ENCODE peak calls at places on chromosomes 12 and 14, in eight cellular contexts. K is HTR-8/SVneo; G is A549; I is M059J; U is hypothalamus; E is mesendoderm; X is foreskin fibroblast; J is stimulated activated CD4-positive, alpha-beta T cell treated with anti-CD3 and anti-CD28 coated beads, Interleukin-1b, Interleukin-23, amount 100 ng/mL, for 1 hour. W is an unnamed sample.

GRCh38 chr12:77060136-77060882 is 5.1 kb downstream of the E2F7 start:
- DNase-seq in G (no peak), J (no peak), U (no peak), X (no peak), E (no peak), I (no peak), K (no peak), W (no peak)

GRCh38 chr12:121005346-121005815 is 10.9 kb downstream of the C12orf43 start:
- DNase-seq in X (peak; percentile 16), G (no peak), I (peak; percentile 45), K (peak; percentile 26), E (peak; percentile 83), U (no peak), J (no peak), W (peak; percentile 60)

GRCh38 chr14:35965425-35965824 is 139.3 kb downstream of the BRMS1L start:
- DNase-seq in K (no peak), G (no peak), J (no peak), E (peak; percentile 25), U (no peak), I (no peak), X (no peak), W (no peak)

GRCh38 chr12:124385219-124385969 is 90.5 kb downstream of the RFLNA start:
- DNase-seq in G (no peak), X (peak; percentile 60), E (peak; percentile 86), I (peak; percentile 95), K (peak; percentile 87), J (no peak), U (no peak), W (peak; percentile 88)

GRCh38 chr12:11573880-11574279 is 75.6 kb upstream of the ETV6 start:
- DNase-seq in E (no peak), J (no peak), K (no peak), X (no peak), G (no peak), U (no peak), I (no peak), W (no peak)

GRCh38 chr12:92550234-92550633 is 152.6 kb upstream of the PLEKHG7 start:
- DNase-seq in J (no peak), I (no peak), U (no peak), E (no peak), X (no peak), G (no peak), K (no peak), W (no peak)

GRCh38 chr12:124930576-124930975 is 16.1 kb upstream of the UBC start:
- DNase-seq in E (no peak), K (no peak), J (no peak), U (no peak), I (no peak), X (no peak), G (no peak), W (no peak)

GRCh38 chr12:130357729-130358330 is 20.1 kb downstream of the PIWIL1 start:
- DNase-seq in J (no peak), E (no peak), K (no peak), G (no peak), X (no peak), U (no peak), I (no peak), W (no peak)

GRCh38 chr12:91493308-91493707 is 310.7 kb upstream of the DCN start:
- DNase-seq in K (no peak), U (no peak), E (no peak), J (no peak), I (peak; percentile 32), G (no peak), X (peak; percentile 33), W (no peak)

GRCh38 chr14:87993485-87993809 is 465 bp upstream of the GALC start:
- DNase-seq in U (no peak), G (no peak), X (no peak), K (no peak), E (no peak), I (no peak), J (no peak), W (no peak)

GRCh38 chr12:69028941-69029729 is 96.2 kb upstream of the CPM start:
- DNase-seq in U (no peak), X (no peak), J (no peak), I (peak; percentile 50), G (no peak), K (no peak), E (no peak), W (no peak)

GRCh38 chr14:102606296-102606695 is 13.8 kb downstream of the RCOR1 start:
- DNase-seq in U (no peak), X (no peak), I (no peak), J (no peak), K (no peak), G (no peak), E (no peak), W (no peak)

GRCh38 chr12:63041601-63042000 is 106.7 kb upstream of the PPM1H start:
- DNase-seq in U (no peak), E (no peak), K (no peak), X (no peak), I (no peak), G (no peak), J (no peak), W (no peak)

GRCh38 chr14:95008445-95009217 is 148.7 kb downstream of the DICER1 start:
- DNase-seq in J (no peak), G (no peak), X (no peak), E (no peak), I (no peak), U (no peak), K (no peak), W (no peak)

GRCh38 chr12:55694651-55695050 is 13.1 kb downstream of the ITGA7 start:
- DNase-seq in E (no peak), G (no peak), I (no peak), K (no peak), U (no peak), X (no peak), J (no peak), W (no peak)

GRCh38 chr12:11553871-11554533 is 95.5 kb upstream of the ETV6 start:
- DNase-seq in I (peak; percentile 68), X (peak; percentile 38), J (no peak), G (peak; percentile 83), K (peak; percentile 65), U (peak; percentile 22), E (peak; percentile 84), W (peak; percentile 54)

GRCh38 chr14:63787995-63788946 is 60.4 kb upstream of the SGPP1 start:
- DNase-seq in J (no peak), U (no peak), X (no peak), I (no peak), K (no peak), E (no peak), G (no peak), W (no peak)

GRCh38 chr14:99270491-99271287 is 1.3 kb downstream of the BCL11B start:
- DNase-seq in K (no peak), I (no peak), X (no peak), J (no peak), G (no peak), E (peak; percentile 80), U (no peak), W (no peak)

GRCh38 chr14:105328678-105329390 is 14.3 kb downstream of the PACS2 start:
- DNase-seq in X (no peak), E (no peak), G (no peak), U (no peak), K (no peak), J (no peak), I (no peak), W (no peak)

GRCh38 chr12:15928345-15928744 is 17.2 kb downstream of the DERA start:
- DNase-seq in E (peak; percentile 68), I (peak; percentile 90), X (peak; percentile 88), G (no peak), U (no peak), K (peak; percentile 27), J (no peak), W (no peak)

GRCh38 chr12:77679701-77680100 is 151.0 kb upstream of the NAV3 start:
- DNase-seq in X (no peak), J (no peak), E (no peak), U (no peak), I (peak; percentile 78), G (no peak), K (no peak), W (no peak)

GRCh38 chr14:76770521-76771431 is 9.5 kb downstream of the VASH1 start:
- DNase-seq in K (no peak), G (no peak), E (no peak), I (no peak), J (no peak), U (no peak), X (no peak), W (no peak)

GRCh38 chr12:115443351-115443938 is 759.5 kb upstream of the TBX3 start:
- DNase-seq in X (no peak), J (no peak), E (no peak), I (no peak), K (no peak), G (no peak), U (no peak), W (peak; percentile 50)

GRCh38 chr12:52878507-52879393 is 26.1 kb downstream of the KRT8 start:
- DNase-seq in G (no peak), U (no peak), E (no peak), X (no peak), I (no peak), K (no peak), J (no peak), W (no peak)

GRCh38 chr12:34121360-34121759 is 99.1 kb downstream of the ALG10 start:
- DNase-seq in J (no peak), G (no peak), U (no peak), X (no peak), K (no peak), E (no peak), I (no peak), W (no peak)

GRCh38 chr14:99625476-99625875 is 19.5 kb upstream of the HHIPL1 start:
- DNase-seq in G (no peak), E (no peak), U (no peak), I (no peak), X (no peak), J (no peak), K (no peak), W (no peak)

GRCh38 chr12:124188561-124189405 is 106.1 kb upstream of the RFLNA start:
- DNase-seq in X (no peak), E (peak; percentile 78), U (no peak), I (peak; percentile 71), G (no peak), J (no peak), K (peak; percentile 51), W (no peak)